ENCODE peak calls at places on chromosomes 11 and 22, in nine cellular contexts. W is progenitor cell of endocrine pancreas; R is fibroblast of gingiva; Z is NCI-H69; F is NAMALWA; C is HCT116; S is effector memory CD8-positive, alpha-beta T cell; T is astrocyte of the hippocampus; Q is Caki2. U is an unnamed sample.

GRCh38 chr11:77705195-77705876 is 67.7 kb upstream of the CLNS1A start:
- DNase-seq in R (no peak), S (no peak), C (peak), Q (peak), T (peak), Z (no peak), F (no peak), W (no peak), U (no peak)

GRCh38 chr11:17922474-17922788 is 90.4 kb downstream of the SERGEF start:
- DNase-seq in S (no peak), T (no peak), R (no peak), F (no peak), Q (no peak), C (no peak), W (no peak), Z (no peak), U (no peak)

GRCh38 chr11:63779044-63779443 is 10.5 kb upstream of the ZFTA start:
- DNase-seq in C (no peak), F (no peak), T (peak), R (no peak), Z (peak), W (no peak), S (no peak), Q (no peak), U (no peak)

GRCh38 chr11:64742087-64742939 is 1.6 kb downstream of the RASGRP2 start:
- DNase-seq in C (no peak), W (no peak), Q (no peak), Z (peak), R (no peak), S (no peak), T (peak), F (no peak), U (no peak)

GRCh38 chr22:32660292-32660691 is 141.2 kb upstream of the TIMP3 start:
- DNase-seq in R (peak), S (peak), C (peak), F (peak), T (peak), Z (peak), W (peak), Q (peak), U (peak)

GRCh38 chr11:57321996-57322880 is 2.5 kb downstream of the TNKS1BP1 start:
- DNase-seq in C (peak), Q (peak), W (no peak), R (peak), T (peak), S (no peak), Z (peak), F (no peak), U (no peak)

GRCh38 chr11:84212467-84213390 is 926.6 kb upstream of the CCDC90B start:
- DNase-seq in T (peak), Q (no peak), W (no peak), C (no peak), R (no peak), F (no peak), S (no peak), Z (no peak), U (no peak)

GRCh38 chr11:27460571-27460970 is 12.0 kb downstream of the LGR4 start:
- DNase-seq in Z (peak), T (peak), F (no peak), R (no peak), W (no peak), S (no peak), Q (peak), C (no peak), U (no peak)

GRCh38 chr11:73196576-73196975 is 21.5 kb upstream of the P2RY2 start:
- DNase-seq in T (no peak), F (no peak), Z (no peak), S (no peak), Q (no peak), C (no peak), W (no peak), R (no peak), U (no peak)

GRCh38 chr11:109946322-109946846 is 146.8 kb upstream of the ZC3H12C start:
- DNase-seq in Z (peak), S (peak), R (peak), Q (peak), W (peak), T (peak), F (peak), C (peak), U (peak)

GRCh38 chr11:14184548-14184947 is 174.4 kb downstream of the RRAS2 start:
- DNase-seq in R (peak), S (no peak), F (no peak), C (no peak), Q (peak), Z (no peak), W (no peak), T (peak), U (no peak)

GRCh38 chr11:47355283-47356128 is 3.0 kb upstream of the MYBPC3 start:
- DNase-seq in C (peak), R (peak), T (peak), Q (peak), S (no peak), F (peak), Z (peak), W (peak), U (no peak)

GRCh38 chr11:110152199-110152598 is 59.0 kb downstream of the ZC3H12C start:
- DNase-seq in T (no peak), S (no peak), C (no peak), Q (no peak), W (no peak), Z (no peak), F (no peak), R (no peak), U (no peak)

GRCh38 chr11:70445605-70446004 is 47.3 kb downstream of the CTTN start:
- DNase-seq in F (no peak), T (no peak), R (no peak), Q (no peak), Z (no peak), C (no peak), S (no peak), W (no peak), U (no peak)

GRCh38 chr22:21624120-21624879 is 5.5 kb downstream of the YDJC start:
- DNase-seq in C (no peak), Z (peak), F (peak), T (peak), W (no peak), R (peak), Q (no peak), S (peak), U (no peak)

GRCh38 chr11:36356201-36356600 is 60.1 kb downstream of the PRR5L start:
- DNase-seq in R (peak), S (no peak), Z (peak), Q (no peak), C (no peak), T (no peak), W (no peak), F (peak), U (no peak)

GRCh38 chr22:36432592-36433317 is 45.0 kb upstream of the MYH9 start:
- DNase-seq in S (no peak), W (no peak), Z (peak), Q (no peak), T (peak), C (no peak), R (no peak), F (no peak), U (no peak)

GRCh38 chr11:20015529-20016427 is 144.5 kb downstream of the DBX1 start:
- DNase-seq in S (no peak), T (no peak), Z (peak), W (no peak), F (no peak), R (no peak), Q (no peak), C (no peak), U (no peak)

GRCh38 chr22:27372969-27373670 is 428.4 kb downstream of the MN1 start:
- DNase-seq in Q (peak), S (no peak), Z (peak), T (peak), F (no peak), R (no peak), C (no peak), W (peak), U (no peak)

GRCh38 chr22:19803736-19804267 is 43.2 kb downstream of the TBX1 start:
- DNase-seq in Q (no peak), S (no peak), W (no peak), R (no peak), C (no peak), Z (no peak), T (no peak), F (no peak), U (no peak)

GRCh38 chr22:23913661-23914353 is 19.6 kb downstream of the MIF start:
- DNase-seq in Z (peak), Q (peak), W (peak), S (peak), F (peak), T (peak), R (peak), C (peak), U (peak)

GRCh38 chr11:93279911-93280347 is 50.6 kb upstream of the DEUP1 start:
- DNase-seq in Z (peak), C (no peak), T (no peak), R (no peak), Q (peak), W (no peak), S (no peak), F (no peak), U (no peak)

GRCh38 chr22:48268771-48269552 is 1506.5 kb downstream of the TBC1D22A start:
- DNase-seq in C (no peak), R (no peak), T (no peak), S (no peak), Z (no peak), Q (peak), F (no peak), W (no peak), U (no peak)

GRCh38 chr22:45903355-45904149 is 73.4 kb downstream of the WNT7B start:
- DNase-seq in R (peak), C (no peak), S (no peak), W (no peak), F (no peak), T (peak), Z (no peak), Q (peak), U (no peak)

GRCh38 chr11:134275534-134276395 is at the start of gene GLB1L3:
- DNase-seq in W (peak), Z (peak), T (peak), F (no peak), Q (no peak), C (no peak), S (peak), R (no peak), U (peak)

GRCh38 chr11:7575841-7576451 is 62.1 kb downstream of the PPFIBP2 start:
- DNase-seq in Z (peak), W (no peak), R (peak), Q (peak), S (no peak), C (no peak), F (peak), T (peak), U (peak)

GRCh38 chr11:30314625-30315024 is 8.3 kb upstream of the ARL14EP start:
- DNase-seq in Z (peak), T (peak), S (no peak), Q (no peak), C (no peak), R (no peak), W (no peak), F (peak), U (no peak)

GRCh38 chr11:45264839-45265515 is 21.2 kb downstream of the SYT13 start:
- DNase-seq in C (no peak), S (no peak), R (peak), T (peak), Z (no peak), W (no peak), F (no peak), Q (peak), U (no peak)

GRCh38 chr11:124170801-124171586 is 12.2 kb upstream of the OR10D3 start:
- DNase-seq in Z (no peak), Q (no peak), T (no peak), C (no peak), W (no peak), R (no peak), S (no peak), F (no peak), U (no peak)

GRCh38 chr22:17980638-17981051 is 43.7 kb downstream of the MICAL3 start:
- DNase-seq in S (peak), F (no peak), Q (no peak), Z (no peak), W (no peak), T (no peak), C (no peak), R (no peak), U (peak)

GRCh38 chr22:40533712-40534378 is 102.7 kb downstream of the MRTFA start:
- DNase-seq in S (peak), Q (peak), R (peak), Z (peak), F (peak), T (peak), W (no peak), C (no peak), U (peak)

GRCh38 chr11:61480936-61481335 is 27.6 kb upstream of the LRRC10B start:
- DNase-seq in F (peak), Z (peak), Q (peak), W (peak), T (peak), S (no peak), R (no peak), C (no peak), U (no peak)

GRCh38 chr22:47165338-47165931 is 403.0 kb downstream of the TBC1D22A start:
- DNase-seq in R (no peak), Q (no peak), S (no peak), W (no peak), C (no peak), F (no peak), Z (no peak), T (no peak), U (no peak)

GRCh38 chr11:42598341-42598740 is 713.5 kb upstream of the API5 start:
- DNase-seq in Z (no peak), R (no peak), F (no peak), W (no peak), Q (no peak), S (no peak), C (no peak), T (no peak), U (no peak)

GRCh38 chr11:23509023-23509422 is 648.7 kb upstream of the CCDC179 start:
- DNase-seq in S (no peak), C (no peak), Z (no peak), F (no peak), R (no peak), W (no peak), Q (peak), T (peak), U (no peak)

GRCh38 chr11:111797145-111797581 is 31.0 kb upstream of the PPP2R1B start:
- DNase-seq in R (no peak), T (peak), S (no peak), W (no peak), F (peak), Q (peak), Z (peak), C (no peak), U (no peak)

GRCh38 chr11:35893796-35894475 is 49.9 kb upstream of the LDLRAD3 start:
- DNase-seq in F (no peak), T (no peak), S (no peak), C (no peak), Q (no peak), R (no peak), W (no peak), Z (peak), U (no peak)

GRCh38 chr11:76316726-76317125 is 64.2 kb downstream of the THAP12 start:
- DNase-seq in F (peak), W (no peak), T (no peak), Q (peak), C (no peak), R (no peak), S (no peak), Z (no peak), U (no peak)

GRCh38 chr11:128868851-128869671 is 2.0 kb upstream of the KCNJ1 start:
- DNase-seq in F (no peak), Q (no peak), S (no peak), T (no peak), W (no peak), Z (peak), R (no peak), C (no peak), U (no peak)

U was measured in activated CD4-positive, alpha-beta T cell treated with anti-CD3 and anti-CD28 coated beads, Interleukin-2, amount 50 U/mL, for 24 hours.